ENCODE peak calls at places on chromosomes 5 and 9, in nine cellular contexts. H is WTC11; P is cardiac fibroblast; T is HTR-8/SVneo; L is GM03348; E is CD4-positive, CD25-positive, alpha-beta regulatory T cell; C is activated T-cell treated with anti-CD3 and anti-CD28 coated beads, Interleukin-2, amount 50 U/mL, for 24 hours; K is NCI-H1694; W is cardiac septum. U is an unnamed sample.
A peak's percentile ranks its signal among the peaks of the same experiment; 100 is the strongest.

GRCh38 chr5:37833990-37834389 is 5.9 kb downstream of the GDNF start:
- DNase-seq in H (no peak), P (no peak), T (no peak), L (no peak), E (no peak), C (no peak), K (no peak), W (no peak), U (no peak)

GRCh38 chr5:148966348-148966747 is 96.5 kb downstream of the SH3TC2 start:
- DNase-seq in H (no peak), P (no peak), T (no peak), L (no peak), E (no peak), C (no peak), K (no peak), W (no peak), U (no peak)

GRCh38 chr5:172769598-172770373 is 1.2 kb downstream of the DUSP1 start:
- DNase-seq in H (no peak), P (peak; percentile 62), T (no peak), L (no peak), E (peak; percentile 48), C (no peak), K (no peak), W (no peak), U (no peak)

GRCh38 chr5:86909461-86909881 is 291.7 kb downstream of the COX7C start:
- DNase-seq in H (no peak), P (peak; percentile 52), T (peak; percentile 3), L (peak; percentile 21), E (no peak), C (no peak), K (no peak), W (no peak), U (no peak)

GRCh38 chr5:91361055-91361701 is 21.9 kb downstream of the ARRDC3 start:
- DNase-seq in H (no peak), P (peak; percentile 43), T (no peak), L (no peak), E (no peak), C (no peak), K (no peak), W (no peak), U (no peak)

GRCh38 chr9:105330201-105330600 is 85.8 kb downstream of the SLC44A1 start:
- DNase-seq in H (no peak), P (peak; percentile 43), T (no peak), L (no peak), E (no peak), C (no peak), K (no peak), W (no peak), U (no peak)

GRCh38 chr5:114782869-114783268 is 386.8 kb downstream of the TRIM36 start:
- DNase-seq in H (peak; percentile 57), P (no peak), T (no peak), L (no peak), E (no peak), C (no peak), K (no peak), W (no peak), U (no peak)

GRCh38 chr9:126614088-126614454 is 343 bp downstream of the LMX1B start:
- DNase-seq in H (peak; percentile 43), P (no peak), T (no peak), L (no peak), E (no peak), C (no peak), K (no peak), W (no peak), U (no peak)

GRCh38 chr5:11234501-11234911 is 473.5 kb upstream of the DAP start:
- DNase-seq in H (no peak), P (no peak), T (no peak), L (no peak), E (peak; percentile 14), C (no peak), K (no peak), W (peak; percentile 77), U (no peak)

GRCh38 chr5:155049569-155050383 is 36.2 kb downstream of the KIF4B start:
- DNase-seq in H (peak; percentile 37), P (peak; percentile 7), T (no peak), L (no peak), E (no peak), C (no peak), K (no peak), W (no peak), U (no peak)

GRCh38 chr5:157198277-157199058 is 17.8 kb downstream of the ITK start:
- DNase-seq in H (no peak), P (no peak), T (no peak), L (no peak), E (no peak), C (peak; percentile 67), K (no peak), W (no peak), U (no peak)

GRCh38 chr5:164868761-164869160 is 1363.3 kb downstream of the MAT2B start:
- DNase-seq in H (no peak), P (no peak), T (no peak), L (no peak), E (no peak), C (no peak), K (no peak), W (no peak), U (no peak)

GRCh38 chr9:21070171-21070571 is 7.6 kb downstream of the IFNB1 start:
- DNase-seq in H (peak; percentile 32), P (peak; percentile 96), T (peak; percentile 13), L (peak; percentile 72), E (no peak), C (no peak), K (no peak), W (no peak), U (no peak)

GRCh38 chr5:168179185-168179584 is 112.3 kb upstream of the WWC1 start:
- DNase-seq in H (no peak), P (no peak), T (no peak), L (no peak), E (no peak), C (no peak), K (no peak), W (no peak), U (no peak)

GRCh38 chr9:93306081-93306480 is 122.1 kb downstream of the WNK2 start:
- DNase-seq in H (no peak), P (no peak), T (no peak), L (no peak), E (no peak), C (no peak), K (no peak), W (no peak), U (no peak)

GRCh38 chr9:18351216-18351615 is 122.7 kb upstream of the ADAMTSL1 start:
- DNase-seq in H (no peak), P (no peak), T (no peak), L (no peak), E (no peak), C (no peak), K (no peak), W (no peak), U (no peak)

GRCh38 chr5:105587963-105588662 is 2025.5 kb upstream of the NUDT12 start:
- DNase-seq in H (no peak), P (peak; percentile 14), T (no peak), L (no peak), E (no peak), C (no peak), K (no peak), W (no peak), U (no peak)

GRCh38 chr9:34957492-34958410 is at the start of gene PHF24:
- DNase-seq in H (peak; percentile 37), P (no peak), T (no peak), L (peak; percentile 68), E (peak; percentile 4), C (peak; percentile 40), K (no peak), W (no peak), U (peak; percentile 60)

GRCh38 chr5:105371169-105371568 is 1808.6 kb upstream of the NUDT12 start:
- DNase-seq in H (no peak), P (no peak), T (no peak), L (no peak), E (no peak), C (no peak), K (no peak), W (no peak), U (no peak)

GRCh38 chr5:88944751-88945507 is 61.9 kb upstream of the MEF2C start:
- DNase-seq in H (no peak), P (peak; percentile 44), T (no peak), L (peak; percentile 19), E (no peak), C (no peak), K (no peak), W (no peak), U (no peak)

GRCh38 chr5:177431317-177432142 is 5.1 kb downstream of the GRK6 start:
- DNase-seq in H (no peak), P (no peak), T (no peak), L (no peak), E (peak; percentile 80), C (peak; percentile 85), K (no peak), W (peak; percentile 93), U (peak; percentile 89)

GRCh38 chr5:114305402-114306207 is 56.3 kb upstream of the KCNN2 start:
- DNase-seq in H (no peak), P (peak; percentile 37), T (no peak), L (no peak), E (no peak), C (no peak), K (no peak), W (no peak), U (no peak)

GRCh38 chr9:93699650-93700049 is 123.3 kb downstream of the PHF2 start:
- DNase-seq in H (no peak), P (no peak), T (no peak), L (no peak), E (no peak), C (no peak), K (no peak), W (no peak), U (no peak)

GRCh38 chr5:143065185-143065584 is 295.0 kb downstream of the ARHGAP26 start:
- DNase-seq in H (no peak), P (peak; percentile 95), T (no peak), L (peak; percentile 46), E (no peak), C (no peak), K (no peak), W (no peak), U (no peak)

GRCh38 chr9:73154271-73154670 is 2.6 kb downstream of the ANXA1 start:
- DNase-seq in H (no peak), P (no peak), T (no peak), L (no peak), E (no peak), C (no peak), K (no peak), W (no peak), U (no peak)

GRCh38 chr5:179119415-179120170 is 59.4 kb downstream of the ZNF354C start:
- DNase-seq in H (no peak), P (no peak), T (no peak), L (no peak), E (no peak), C (no peak), K (no peak), W (peak; percentile 66), U (no peak)

GRCh38 chr9:35318741-35319140 is 156.9 kb downstream of the UNC13B start:
- DNase-seq in H (no peak), P (peak; percentile 35), T (no peak), L (no peak), E (no peak), C (no peak), K (no peak), W (no peak), U (no peak)

GRCh38 chr9:98326402-98327248 is 71.2 kb upstream of the TBC1D2 start:
- DNase-seq in H (no peak), P (peak; percentile 77), T (no peak), L (no peak), E (no peak), C (no peak), K (no peak), W (no peak), U (no peak)

GRCh38 chr5:111563041-111563822 is 50.9 kb upstream of the STARD4 start:
- DNase-seq in H (no peak), P (peak; percentile 84), T (no peak), L (no peak), E (no peak), C (no peak), K (no peak), W (no peak), U (no peak)

GRCh38 chr9:138058181-138058580 is 180.6 kb downstream of the CACNA1B start:
- DNase-seq in H (no peak), P (no peak), T (no peak), L (no peak), E (no peak), C (peak; percentile 8), K (no peak), W (peak; percentile 46), U (no peak)

U was measured in activated CD8-positive, alpha-beta memory T cell treated with anti-CD3 and anti-CD28 coated beads for 24 hours.